ENCODE peak calls at places on chromosomes 11 and 22, in seven cellular contexts. Q, O, C, G, Z, H and R are unnamed samples.

GRCh38 chr11:44927174-44927661 is 23.5 kb downstream of the TP53I11 start:
- DNase-seq in Q (peak), O (peak), C (peak), G (peak), Z (peak), H (no peak), R (peak)

GRCh38 chr22:43289551-43289963 is 53.6 kb downstream of the SCUBE1 start:
- DNase-seq in Q (no peak), O (peak), C (no peak), G (no peak), Z (no peak), H (no peak), R (no peak)

GRCh38 chr22:46931414-46931813 is 169.0 kb downstream of the TBC1D22A start:
- DNase-seq in Q (no peak), O (peak), C (no peak), G (no peak), Z (peak), H (no peak), R (no peak)

GRCh38 chr11:19714387-19715363 is 2.0 kb downstream of the NAV2 start:
- DNase-seq in Q (no peak), O (peak), C (no peak), G (peak), Z (peak), H (no peak), R (no peak)

GRCh38 chr11:94049351-94049750 is 28.2 kb downstream of the HEPHL1 start:
- DNase-seq in Q (no peak), O (no peak), C (no peak), G (no peak), Z (peak), H (no peak), R (no peak)

GRCh38 chr11:6695377-6695776 is 12.2 kb upstream of the MRPL17 start:
- DNase-seq in Q (no peak), O (peak), C (no peak), G (no peak), Z (no peak), H (no peak), R (no peak)

GRCh38 chr11:110376711-110377324 is 52.9 kb upstream of the FDX1 start:
- DNase-seq in Q (peak), O (peak), C (no peak), G (peak), Z (peak), H (peak), R (peak)

GRCh38 chr22:45911601-45912271 is 65.2 kb downstream of the WNT7B start:
- DNase-seq in Q (no peak), O (peak), C (no peak), G (peak), Z (peak), H (no peak), R (no peak)

GRCh38 chr11:70703141-70704052 is 305.1 kb downstream of the CTTN start:
- DNase-seq in Q (no peak), O (no peak), C (no peak), G (peak), Z (no peak), H (no peak), R (no peak)

GRCh38 chr11:57479925-57480324 is 19.6 kb downstream of the RTN4RL2 start:
- DNase-seq in Q (no peak), O (no peak), C (no peak), G (no peak), Z (no peak), H (no peak), R (no peak)

GRCh38 chr11:67118059-67118766 is 850 bp upstream of the KDM2A start:
- DNase-seq in Q (peak), O (peak), C (no peak), G (peak), Z (no peak), H (no peak), R (peak)

GRCh38 chr11:69489746-69490365 is 8.4 kb downstream of the LINC01488 start:
- DNase-seq in Q (no peak), O (no peak), C (no peak), G (peak), Z (no peak), H (no peak), R (no peak)

GRCh38 chr11:125591659-125592304 is 870 bp upstream of the STT3A start:
- DNase-seq in Q (no peak), O (peak), C (peak), G (peak), Z (peak), H (peak), R (no peak)